ENCODE peak calls at places on chromosomes 16 and 17, in ten cellular contexts. One of them, this sample, is unnamed.
A peak's percentile ranks its signal among the peaks of the same experiment; 100 is the strongest.

GRCh38 chr17:40361063-40361924 is 3.2 kb downstream of the GJD3 start:
- DNase-seq in stimulated activated CD4-positive, alpha-beta T cell treated with anti-CD3 and anti-CD28 coated beads, Interleukin-4, amount 100 ng/mL, for 48 hours: no peak
- DNase-seq in NAMALWA: no peak
- DNase-seq in CD8-positive, alpha-beta memory T cell: no peak
- DNase-seq in stimulated activated naive B cell treated with anti-CD40 and anti-IgM and Interleukin-4, amounts not matched to agents 10 μg/mL and 1 μg/mL and 100 μg/mL, for 72 hours: no peak
- DNase-seq in AG09319: no peak
- DNase-seq in OCI-LY7: no peak
- DNase-seq in GM23338: peak; percentile 58
- DNase-seq in NCI-H510A treated with DMSO at 0.1 percent for 48 hours: no peak
- DNase-seq in GM04503: no peak
- DNase-seq in this sample: no peak

GRCh38 chr16:63530208-63530607 is 1494.0 kb upstream of the CDH8 start:
- DNase-seq in stimulated activated CD4-positive, alpha-beta T cell treated with anti-CD3 and anti-CD28 coated beads, Interleukin-4, amount 100 ng/mL, for 48 hours: no peak
- DNase-seq in NAMALWA: peak; percentile 12
- DNase-seq in CD8-positive, alpha-beta memory T cell: no peak
- DNase-seq in stimulated activated naive B cell treated with anti-CD40 and anti-IgM and Interleukin-4, amounts not matched to agents 10 μg/mL and 1 μg/mL and 100 μg/mL, for 72 hours: no peak
- DNase-seq in AG09319: no peak
- DNase-seq in OCI-LY7: no peak
- DNase-seq in GM23338: peak; percentile 12
- DNase-seq in NCI-H510A treated with DMSO at 0.1 percent for 48 hours: no peak
- DNase-seq in GM04503: no peak
- DNase-seq in this sample: no peak

GRCh38 chr17:29891131-29891530 is 38.9 kb downstream of the SSH2 start:
- DNase-seq in stimulated activated CD4-positive, alpha-beta T cell treated with anti-CD3 and anti-CD28 coated beads, Interleukin-4, amount 100 ng/mL, for 48 hours: no peak
- DNase-seq in NAMALWA: no peak
- DNase-seq in CD8-positive, alpha-beta memory T cell: no peak
- DNase-seq in stimulated activated naive B cell treated with anti-CD40 and anti-IgM and Interleukin-4, amounts not matched to agents 10 μg/mL and 1 μg/mL and 100 μg/mL, for 72 hours: no peak
- DNase-seq in AG09319: no peak
- DNase-seq in OCI-LY7: no peak
- DNase-seq in GM23338: no peak
- DNase-seq in NCI-H510A treated with DMSO at 0.1 percent for 48 hours: no peak
- DNase-seq in GM04503: no peak
- DNase-seq in this sample: no peak

GRCh38 chr17:32508926-32509325 is 22.1 kb downstream of the CDK5R1 start:
- DNase-seq in stimulated activated CD4-positive, alpha-beta T cell treated with anti-CD3 and anti-CD28 coated beads, Interleukin-4, amount 100 ng/mL, for 48 hours: no peak
- DNase-seq in NAMALWA: no peak
- DNase-seq in CD8-positive, alpha-beta memory T cell: no peak
- DNase-seq in stimulated activated naive B cell treated with anti-CD40 and anti-IgM and Interleukin-4, amounts not matched to agents 10 μg/mL and 1 μg/mL and 100 μg/mL, for 72 hours: no peak
- DNase-seq in AG09319: no peak
- DNase-seq in OCI-LY7: no peak
- DNase-seq in GM23338: no peak
- DNase-seq in NCI-H510A treated with DMSO at 0.1 percent for 48 hours: no peak
- DNase-seq in GM04503: no peak
- DNase-seq in this sample: no peak

GRCh38 chr17:45341389-45342158 is 24.8 kb upstream of the MAP3K14 start:
- DNase-seq in stimulated activated CD4-positive, alpha-beta T cell treated with anti-CD3 and anti-CD28 coated beads, Interleukin-4, amount 100 ng/mL, for 48 hours: no peak
- DNase-seq in NAMALWA: no peak
- DNase-seq in CD8-positive, alpha-beta memory T cell: no peak
- DNase-seq in stimulated activated naive B cell treated with anti-CD40 and anti-IgM and Interleukin-4, amounts not matched to agents 10 μg/mL and 1 μg/mL and 100 μg/mL, for 72 hours: no peak
- DNase-seq in AG09319: peak; percentile 85
- DNase-seq in OCI-LY7: no peak
- DNase-seq in GM23338: peak; percentile 94
- DNase-seq in NCI-H510A treated with DMSO at 0.1 percent for 48 hours: peak; percentile 96
- DNase-seq in GM04503: peak; percentile 74
- DNase-seq in this sample: peak; percentile 63

GRCh38 chr16:27779719-27780161 is 229.8 kb downstream of the KATNIP start:
- DNase-seq in stimulated activated CD4-positive, alpha-beta T cell treated with anti-CD3 and anti-CD28 coated beads, Interleukin-4, amount 100 ng/mL, for 48 hours: no peak
- DNase-seq in NAMALWA: peak; percentile 17
- DNase-seq in CD8-positive, alpha-beta memory T cell: no peak
- DNase-seq in stimulated activated naive B cell treated with anti-CD40 and anti-IgM and Interleukin-4, amounts not matched to agents 10 μg/mL and 1 μg/mL and 100 μg/mL, for 72 hours: no peak
- DNase-seq in AG09319: peak; percentile 10
- DNase-seq in OCI-LY7: peak; percentile 29
- DNase-seq in GM23338: peak; percentile 89
- DNase-seq in NCI-H510A treated with DMSO at 0.1 percent for 48 hours: no peak
- DNase-seq in GM04503: no peak
- DNase-seq in this sample: no peak

GRCh38 chr16:16183562-16183961 is 39.7 kb downstream of the ABCC6 start:
- DNase-seq in stimulated activated CD4-positive, alpha-beta T cell treated with anti-CD3 and anti-CD28 coated beads, Interleukin-4, amount 100 ng/mL, for 48 hours: no peak
- DNase-seq in NAMALWA: no peak
- DNase-seq in CD8-positive, alpha-beta memory T cell: no peak
- DNase-seq in stimulated activated naive B cell treated with anti-CD40 and anti-IgM and Interleukin-4, amounts not matched to agents 10 μg/mL and 1 μg/mL and 100 μg/mL, for 72 hours: no peak
- DNase-seq in AG09319: no peak
- DNase-seq in OCI-LY7: peak; percentile 21
- DNase-seq in GM23338: peak; percentile 75
- DNase-seq in NCI-H510A treated with DMSO at 0.1 percent for 48 hours: no peak
- DNase-seq in GM04503: no peak
- DNase-seq in this sample: no peak

GRCh38 chr17:67126983-67127382 is 82.6 kb downstream of the CACNG1 start:
- DNase-seq in stimulated activated CD4-positive, alpha-beta T cell treated with anti-CD3 and anti-CD28 coated beads, Interleukin-4, amount 100 ng/mL, for 48 hours: no peak
- DNase-seq in NAMALWA: peak; percentile 7
- DNase-seq in CD8-positive, alpha-beta memory T cell: no peak
- DNase-seq in stimulated activated naive B cell treated with anti-CD40 and anti-IgM and Interleukin-4, amounts not matched to agents 10 μg/mL and 1 μg/mL and 100 μg/mL, for 72 hours: no peak
- DNase-seq in AG09319: no peak
- DNase-seq in OCI-LY7: no peak
- DNase-seq in GM23338: no peak
- DNase-seq in NCI-H510A treated with DMSO at 0.1 percent for 48 hours: no peak
- DNase-seq in GM04503: no peak
- DNase-seq in this sample: no peak

GRCh38 chr17:321386-321941 is 31.1 kb downstream of the RPH3AL start:
- DNase-seq in stimulated activated CD4-positive, alpha-beta T cell treated with anti-CD3 and anti-CD28 coated beads, Interleukin-4, amount 100 ng/mL, for 48 hours: no peak
- DNase-seq in NAMALWA: no peak
- DNase-seq in CD8-positive, alpha-beta memory T cell: peak; percentile 38
- DNase-seq in stimulated activated naive B cell treated with anti-CD40 and anti-IgM and Interleukin-4, amounts not matched to agents 10 μg/mL and 1 μg/mL and 100 μg/mL, for 72 hours: no peak
- DNase-seq in AG09319: no peak
- DNase-seq in OCI-LY7: no peak
- DNase-seq in GM23338: no peak
- DNase-seq in NCI-H510A treated with DMSO at 0.1 percent for 48 hours: no peak
- DNase-seq in GM04503: no peak
- DNase-seq in this sample: no peak

GRCh38 chr16:50067290-50067853 is 1.6 kb downstream of the HEATR3 start:
- DNase-seq in stimulated activated CD4-positive, alpha-beta T cell treated with anti-CD3 and anti-CD28 coated beads, Interleukin-4, amount 100 ng/mL, for 48 hours: no peak
- DNase-seq in NAMALWA: peak; percentile 82
- DNase-seq in CD8-positive, alpha-beta memory T cell: peak; percentile 52
- DNase-seq in stimulated activated naive B cell treated with anti-CD40 and anti-IgM and Interleukin-4, amounts not matched to agents 10 μg/mL and 1 μg/mL and 100 μg/mL, for 72 hours: no peak
- DNase-seq in AG09319: peak; percentile 34
- DNase-seq in OCI-LY7: peak; percentile 71
- DNase-seq in GM23338: peak; percentile 47
- DNase-seq in NCI-H510A treated with DMSO at 0.1 percent for 48 hours: peak; percentile 20
- DNase-seq in GM04503: peak; percentile 17
- DNase-seq in this sample: no peak

GRCh38 chr17:6024576-6024975 is 45.6 kb upstream of the WSCD1 start:
- DNase-seq in stimulated activated CD4-positive, alpha-beta T cell treated with anti-CD3 and anti-CD28 coated beads, Interleukin-4, amount 100 ng/mL, for 48 hours: no peak
- DNase-seq in NAMALWA: no peak
- DNase-seq in CD8-positive, alpha-beta memory T cell: no peak
- DNase-seq in stimulated activated naive B cell treated with anti-CD40 and anti-IgM and Interleukin-4, amounts not matched to agents 10 μg/mL and 1 μg/mL and 100 μg/mL, for 72 hours: no peak
- DNase-seq in AG09319: no peak
- DNase-seq in OCI-LY7: no peak
- DNase-seq in GM23338: no peak
- DNase-seq in NCI-H510A treated with DMSO at 0.1 percent for 48 hours: no peak
- DNase-seq in GM04503: no peak
- DNase-seq in this sample: no peak

GRCh38 chr17:48451489-48451888 is 21.5 kb upstream of the SKAP1 start:
- DNase-seq in stimulated activated CD4-positive, alpha-beta T cell treated with anti-CD3 and anti-CD28 coated beads, Interleukin-4, amount 100 ng/mL, for 48 hours: no peak
- DNase-seq in NAMALWA: no peak
- DNase-seq in CD8-positive, alpha-beta memory T cell: no peak
- DNase-seq in stimulated activated naive B cell treated with anti-CD40 and anti-IgM and Interleukin-4, amounts not matched to agents 10 μg/mL and 1 μg/mL and 100 μg/mL, for 72 hours: no peak
- DNase-seq in AG09319: no peak
- DNase-seq in OCI-LY7: no peak
- DNase-seq in GM23338: no peak
- DNase-seq in NCI-H510A treated with DMSO at 0.1 percent for 48 hours: no peak
- DNase-seq in GM04503: no peak
- DNase-seq in this sample: no peak

GRCh38 chr16:19687279-19687678 is 30.7 kb downstream of the KNOP1 start:
- DNase-seq in stimulated activated CD4-positive, alpha-beta T cell treated with anti-CD3 and anti-CD28 coated beads, Interleukin-4, amount 100 ng/mL, for 48 hours: no peak
- DNase-seq in NAMALWA: no peak
- DNase-seq in CD8-positive, alpha-beta memory T cell: no peak
- DNase-seq in stimulated activated naive B cell treated with anti-CD40 and anti-IgM and Interleukin-4, amounts not matched to agents 10 μg/mL and 1 μg/mL and 100 μg/mL, for 72 hours: no peak
- DNase-seq in AG09319: no peak
- DNase-seq in OCI-LY7: no peak
- DNase-seq in GM23338: no peak
- DNase-seq in NCI-H510A treated with DMSO at 0.1 percent for 48 hours: no peak
- DNase-seq in GM04503: no peak
- DNase-seq in this sample: no peak

GRCh38 chr17:80036715-80037477 is 454 bp downstream of the CCDC40 start:
- DNase-seq in stimulated activated CD4-positive, alpha-beta T cell treated with anti-CD3 and anti-CD28 coated beads, Interleukin-4, amount 100 ng/mL, for 48 hours: peak; percentile 9
- DNase-seq in NAMALWA: no peak
- DNase-seq in CD8-positive, alpha-beta memory T cell: peak; percentile 68
- DNase-seq in stimulated activated naive B cell treated with anti-CD40 and anti-IgM and Interleukin-4, amounts not matched to agents 10 μg/mL and 1 μg/mL and 100 μg/mL, for 72 hours: no peak
- DNase-seq in AG09319: no peak
- DNase-seq in OCI-LY7: no peak
- DNase-seq in GM23338: peak; percentile 86
- DNase-seq in NCI-H510A treated with DMSO at 0.1 percent for 48 hours: peak; percentile 45
- DNase-seq in GM04503: no peak
- DNase-seq in this sample: no peak

GRCh38 chr17:9022553-9023388 is 1.5 kb downstream of the NTN1 start:
- DNase-seq in stimulated activated CD4-positive, alpha-beta T cell treated with anti-CD3 and anti-CD28 coated beads, Interleukin-4, amount 100 ng/mL, for 48 hours: no peak
- DNase-seq in NAMALWA: no peak
- DNase-seq in CD8-positive, alpha-beta memory T cell: no peak
- DNase-seq in stimulated activated naive B cell treated with anti-CD40 and anti-IgM and Interleukin-4, amounts not matched to agents 10 μg/mL and 1 μg/mL and 100 μg/mL, for 72 hours: no peak
- DNase-seq in AG09319: no peak
- DNase-seq in OCI-LY7: no peak
- DNase-seq in GM23338: peak; percentile 63
- DNase-seq in NCI-H510A treated with DMSO at 0.1 percent for 48 hours: no peak
- DNase-seq in GM04503: no peak
- DNase-seq in this sample: no peak

GRCh38 chr17:57355090-57355859 is 99.0 kb downstream of the MSI2 start:
- DNase-seq in stimulated activated CD4-positive, alpha-beta T cell treated with anti-CD3 and anti-CD28 coated beads, Interleukin-4, amount 100 ng/mL, for 48 hours: no peak
- DNase-seq in NAMALWA: peak; percentile 59
- DNase-seq in CD8-positive, alpha-beta memory T cell: no peak
- DNase-seq in stimulated activated naive B cell treated with anti-CD40 and anti-IgM and Interleukin-4, amounts not matched to agents 10 μg/mL and 1 μg/mL and 100 μg/mL, for 72 hours: no peak
- DNase-seq in AG09319: no peak
- DNase-seq in OCI-LY7: peak; percentile 47
- DNase-seq in GM23338: no peak
- DNase-seq in NCI-H510A treated with DMSO at 0.1 percent for 48 hours: no peak
- DNase-seq in GM04503: no peak
- DNase-seq in this sample: no peak

GRCh38 chr17:49365667-49366066 is 3.6 kb upstream of the ZNF652 start:
- DNase-seq in stimulated activated CD4-positive, alpha-beta T cell treated with anti-CD3 and anti-CD28 coated beads, Interleukin-4, amount 100 ng/mL, for 48 hours: no peak
- DNase-seq in NAMALWA: peak; percentile 73
- DNase-seq in CD8-positive, alpha-beta memory T cell: peak; percentile 62
- DNase-seq in stimulated activated naive B cell treated with anti-CD40 and anti-IgM and Interleukin-4, amounts not matched to agents 10 μg/mL and 1 μg/mL and 100 μg/mL, for 72 hours: no peak
- DNase-seq in AG09319: no peak
- DNase-seq in OCI-LY7: peak; percentile 58
- DNase-seq in GM23338: peak; percentile 68
- DNase-seq in NCI-H510A treated with DMSO at 0.1 percent for 48 hours: peak; percentile 91
- DNase-seq in GM04503: no peak
- DNase-seq in this sample: no peak

GRCh38 chr17:43220511-43221125 is 7.8 kb downstream of the CCDC200 start:
- DNase-seq in stimulated activated CD4-positive, alpha-beta T cell treated with anti-CD3 and anti-CD28 coated beads, Interleukin-4, amount 100 ng/mL, for 48 hours: no peak
- DNase-seq in NAMALWA: no peak
- DNase-seq in CD8-positive, alpha-beta memory T cell: no peak
- DNase-seq in stimulated activated naive B cell treated with anti-CD40 and anti-IgM and Interleukin-4, amounts not matched to agents 10 μg/mL and 1 μg/mL and 100 μg/mL, for 72 hours: no peak
- DNase-seq in AG09319: no peak
- DNase-seq in OCI-LY7: no peak
- DNase-seq in GM23338: no peak
- DNase-seq in NCI-H510A treated with DMSO at 0.1 percent for 48 hours: no peak
- DNase-seq in GM04503: no peak
- DNase-seq in this sample: no peak

GRCh38 chr16:86029131-86029741 is 130.3 kb downstream of the IRF8 start:
- DNase-seq in stimulated activated CD4-positive, alpha-beta T cell treated with anti-CD3 and anti-CD28 coated beads, Interleukin-4, amount 100 ng/mL, for 48 hours: no peak
- DNase-seq in NAMALWA: no peak
- DNase-seq in CD8-positive, alpha-beta memory T cell: no peak
- DNase-seq in stimulated activated naive B cell treated with anti-CD40 and anti-IgM and Interleukin-4, amounts not matched to agents 10 μg/mL and 1 μg/mL and 100 μg/mL, for 72 hours: no peak
- DNase-seq in AG09319: peak; percentile 2
- DNase-seq in OCI-LY7: no peak
- DNase-seq in GM23338: peak; percentile 14
- DNase-seq in NCI-H510A treated with DMSO at 0.1 percent for 48 hours: no peak
- DNase-seq in GM04503: no peak
- DNase-seq in this sample: peak; percentile 7

GRCh38 chr16:68299571-68300453 is 10.9 kb downstream of the SLC7A6OS start:
- DNase-seq in stimulated activated CD4-positive, alpha-beta T cell treated with anti-CD3 and anti-CD28 coated beads, Interleukin-4, amount 100 ng/mL, for 48 hours: no peak
- DNase-seq in NAMALWA: no peak
- DNase-seq in CD8-positive, alpha-beta memory T cell: no peak
- DNase-seq in stimulated activated naive B cell treated with anti-CD40 and anti-IgM and Interleukin-4, amounts not matched to agents 10 μg/mL and 1 μg/mL and 100 μg/mL, for 72 hours: no peak
- DNase-seq in AG09319: no peak
- DNase-seq in OCI-LY7: no peak
- DNase-seq in GM23338: no peak
- DNase-seq in NCI-H510A treated with DMSO at 0.1 percent for 48 hours: no peak
- DNase-seq in GM04503: no peak
- DNase-seq in this sample: no peak

GRCh38 chr17:40806131-40806530 is 6.4 kb upstream of the KRT28 start:
- DNase-seq in stimulated activated CD4-positive, alpha-beta T cell treated with anti-CD3 and anti-CD28 coated beads, Interleukin-4, amount 100 ng/mL, for 48 hours: no peak
- DNase-seq in NAMALWA: no peak
- DNase-seq in CD8-positive, alpha-beta memory T cell: no peak
- DNase-seq in stimulated activated naive B cell treated with anti-CD40 and anti-IgM and Interleukin-4, amounts not matched to agents 10 μg/mL and 1 μg/mL and 100 μg/mL, for 72 hours: no peak
- DNase-seq in AG09319: no peak
- DNase-seq in OCI-LY7: no peak
- DNase-seq in GM23338: no peak
- DNase-seq in NCI-H510A treated with DMSO at 0.1 percent for 48 hours: no peak
- DNase-seq in GM04503: no peak
- DNase-seq in this sample: no peak

GRCh38 chr16:30901201-30902069 is 5.0 kb downstream of the CTF1 start:
- DNase-seq in stimulated activated CD4-positive, alpha-beta T cell treated with anti-CD3 and anti-CD28 coated beads, Interleukin-4, amount 100 ng/mL, for 48 hours: no peak
- DNase-seq in NAMALWA: no peak
- DNase-seq in CD8-positive, alpha-beta memory T cell: no peak
- DNase-seq in stimulated activated naive B cell treated with anti-CD40 and anti-IgM and Interleukin-4, amounts not matched to agents 10 μg/mL and 1 μg/mL and 100 μg/mL, for 72 hours: no peak
- DNase-seq in AG09319: no peak
- DNase-seq in OCI-LY7: no peak
- DNase-seq in GM23338: no peak
- DNase-seq in NCI-H510A treated with DMSO at 0.1 percent for 48 hours: no peak
- DNase-seq in GM04503: no peak
- DNase-seq in this sample: no peak

GRCh38 chr16:85025781-85026653 is 1.6 kb upstream of the KIAA0513 start:
- DNase-seq in stimulated activated CD4-positive, alpha-beta T cell treated with anti-CD3 and anti-CD28 coated beads, Interleukin-4, amount 100 ng/mL, for 48 hours: no peak
- DNase-seq in NAMALWA: peak; percentile 33
- DNase-seq in CD8-positive, alpha-beta memory T cell: no peak
- DNase-seq in stimulated activated naive B cell treated with anti-CD40 and anti-IgM and Interleukin-4, amounts not matched to agents 10 μg/mL and 1 μg/mL and 100 μg/mL, for 72 hours: no peak
- DNase-seq in AG09319: no peak
- DNase-seq in OCI-LY7: no peak
- DNase-seq in GM23338: no peak
- DNase-seq in NCI-H510A treated with DMSO at 0.1 percent for 48 hours: no peak
- DNase-seq in GM04503: no peak
- DNase-seq in this sample: no peak

GRCh38 chr17:36665417-36665816 is 64.0 kb downstream of the MRM1 start:
- DNase-seq in stimulated activated CD4-positive, alpha-beta T cell treated with anti-CD3 and anti-CD28 coated beads, Interleukin-4, amount 100 ng/mL, for 48 hours: no peak
- DNase-seq in NAMALWA: no peak
- DNase-seq in CD8-positive, alpha-beta memory T cell: no peak
- DNase-seq in stimulated activated naive B cell treated with anti-CD40 and anti-IgM and Interleukin-4, amounts not matched to agents 10 μg/mL and 1 μg/mL and 100 μg/mL, for 72 hours: no peak
- DNase-seq in AG09319: no peak
- DNase-seq in OCI-LY7: no peak
- DNase-seq in GM23338: no peak
- DNase-seq in NCI-H510A treated with DMSO at 0.1 percent for 48 hours: no peak
- DNase-seq in GM04503: no peak
- DNase-seq in this sample: no peak

GRCh38 chr17:14940112-14940945 is 324.8 kb downstream of the PMP22 start:
- DNase-seq in stimulated activated CD4-positive, alpha-beta T cell treated with anti-CD3 and anti-CD28 coated beads, Interleukin-4, amount 100 ng/mL, for 48 hours: no peak
- DNase-seq in NAMALWA: no peak
- DNase-seq in CD8-positive, alpha-beta memory T cell: no peak
- DNase-seq in stimulated activated naive B cell treated with anti-CD40 and anti-IgM and Interleukin-4, amounts not matched to agents 10 μg/mL and 1 μg/mL and 100 μg/mL, for 72 hours: no peak
- DNase-seq in AG09319: no peak
- DNase-seq in OCI-LY7: no peak
- DNase-seq in GM23338: no peak
- DNase-seq in NCI-H510A treated with DMSO at 0.1 percent for 48 hours: no peak
- DNase-seq in GM04503: no peak
- DNase-seq in this sample: no peak

GRCh38 chr16:54655171-54655590 is 275.5 kb upstream of the IRX5 start:
- DNase-seq in stimulated activated CD4-positive, alpha-beta T cell treated with anti-CD3 and anti-CD28 coated beads, Interleukin-4, amount 100 ng/mL, for 48 hours: no peak
- DNase-seq in NAMALWA: no peak
- DNase-seq in CD8-positive, alpha-beta memory T cell: no peak
- DNase-seq in stimulated activated naive B cell treated with anti-CD40 and anti-IgM and Interleukin-4, amounts not matched to agents 10 μg/mL and 1 μg/mL and 100 μg/mL, for 72 hours: no peak
- DNase-seq in AG09319: no peak
- DNase-seq in OCI-LY7: no peak
- DNase-seq in GM23338: peak; percentile 41
- DNase-seq in NCI-H510A treated with DMSO at 0.1 percent for 48 hours: no peak
- DNase-seq in GM04503: no peak
- DNase-seq in this sample: no peak

GRCh38 chr17:57405486-57406072 is 149.3 kb downstream of the MSI2 start:
- DNase-seq in stimulated activated CD4-positive, alpha-beta T cell treated with anti-CD3 and anti-CD28 coated beads, Interleukin-4, amount 100 ng/mL, for 48 hours: no peak
- DNase-seq in NAMALWA: no peak
- DNase-seq in CD8-positive, alpha-beta memory T cell: no peak
- DNase-seq in stimulated activated naive B cell treated with anti-CD40 and anti-IgM and Interleukin-4, amounts not matched to agents 10 μg/mL and 1 μg/mL and 100 μg/mL, for 72 hours: no peak
- DNase-seq in AG09319: no peak
- DNase-seq in OCI-LY7: no peak
- DNase-seq in GM23338: no peak
- DNase-seq in NCI-H510A treated with DMSO at 0.1 percent for 48 hours: peak; percentile 43
- DNase-seq in GM04503: no peak
- DNase-seq in this sample: no peak

GRCh38 chr16:29029168-29029994 is 44.5 kb downstream of the LAT start:
- DNase-seq in stimulated activated CD4-positive, alpha-beta T cell treated with anti-CD3 and anti-CD28 coated beads, Interleukin-4, amount 100 ng/mL, for 48 hours: peak; percentile 91
- DNase-seq in NAMALWA: no peak
- DNase-seq in CD8-positive, alpha-beta memory T cell: peak; percentile 84
- DNase-seq in stimulated activated naive B cell treated with anti-CD40 and anti-IgM and Interleukin-4, amounts not matched to agents 10 μg/mL and 1 μg/mL and 100 μg/mL, for 72 hours: peak; percentile 25
- DNase-seq in AG09319: peak; percentile 50
- DNase-seq in OCI-LY7: no peak
- DNase-seq in GM23338: peak; percentile 57
- DNase-seq in NCI-H510A treated with DMSO at 0.1 percent for 48 hours: no peak
- DNase-seq in GM04503: peak; percentile 62
- DNase-seq in this sample: peak; percentile 77

This sample was measured in AG04449.